ENCODE peak calls at places on chromosomes 5 and 9, in five cellular contexts. I, M, H, P and Q are unnamed samples.

GRCh38 chr5:10567181-10567591 is 3.3 kb downstream of the ANKRD33B start:
- DNase-seq in I (no peak), M (no peak), H (peak), P (no peak), Q (no peak)

GRCh38 chr5:126852104-126852531 is 75.2 kb downstream of the LMNB1 start:
- DNase-seq in I (peak), M (no peak), H (no peak), P (no peak), Q (no peak)

GRCh38 chr5:10489810-10490426 is 48.2 kb downstream of the ROPN1L start:
- DNase-seq in I (peak), M (no peak), H (no peak), P (no peak), Q (no peak)

GRCh38 chr9:4386819-4387218 is 87.0 kb upstream of the GLIS3 start:
- DNase-seq in I (peak), M (no peak), H (no peak), P (no peak), Q (peak)

GRCh38 chr5:143041-143440 is 48.3 kb upstream of the LRRC14B start:
- DNase-seq in I (no peak), M (no peak), H (no peak), P (no peak), Q (no peak)

GRCh38 chr5:153520952-153521351 is 30.5 kb downstream of the GRIA1 start:
- DNase-seq in I (peak), M (no peak), H (no peak), P (no peak), Q (no peak)

GRCh38 chr5:116502616-116503015 is 72.0 kb downstream of the SEMA6A start:
- DNase-seq in I (no peak), M (no peak), H (no peak), P (no peak), Q (no peak)

GRCh38 chr5:38410304-38410990 is 146.0 kb downstream of the LIFR start:
- DNase-seq in I (no peak), M (no peak), H (no peak), P (no peak), Q (peak)

GRCh38 chr5:159504857-159505304 is 174.6 kb upstream of the IL12B start:
- DNase-seq in I (peak), M (no peak), H (no peak), P (peak), Q (no peak)

GRCh38 chr9:11735391-11735790 is 957.8 kb upstream of the TYRP1 start:
- DNase-seq in I (peak), M (no peak), H (no peak), P (no peak), Q (no peak)

GRCh38 chr9:137724114-137724445 is 105.3 kb downstream of the EHMT1 start:
- DNase-seq in I (peak), M (peak), H (no peak), P (no peak), Q (peak)

GRCh38 chr9:122186301-122186700 is 26.6 kb downstream of the MORN5 start:
- DNase-seq in I (no peak), M (peak), H (no peak), P (no peak), Q (peak)

GRCh38 chr9:132894343-132894742 is 15.6 kb downstream of the SPACA9 start:
- DNase-seq in I (peak), M (no peak), H (no peak), P (no peak), Q (no peak)

GRCh38 chr5:10452768-10453331 is 11.2 kb downstream of the ROPN1L start:
- DNase-seq in I (peak), M (peak), H (no peak), P (no peak), Q (peak)

GRCh38 chr9:297104-297794 is 82.6 kb downstream of the DOCK8 start:
- DNase-seq in I (peak), M (no peak), H (peak), P (no peak), Q (no peak)

GRCh38 chr5:145776886-145777285 is 58.3 kb downstream of the PRELID2 start:
- DNase-seq in I (peak), M (no peak), H (no peak), P (no peak), Q (no peak)

GRCh38 chr9:134641173-134641985 is at the start of gene COL5A1:
- DNase-seq in I (peak), M (peak), H (peak), P (peak), Q (peak)

GRCh38 chr9:83056180-83056579 is 6.8 kb downstream of the RASEF start:
- DNase-seq in I (no peak), M (no peak), H (no peak), P (no peak), Q (no peak)

GRCh38 chr5:157558681-157559080 is 16.9 kb downstream of the ADAM19 start:
- DNase-seq in I (peak), M (no peak), H (no peak), P (no peak), Q (no peak)

GRCh38 chr9:114278881-114279570 is 43.9 kb upstream of the ORM1 start:
- DNase-seq in I (peak), M (peak), H (peak), P (no peak), Q (no peak)

GRCh38 chr5:685262-686171 is 7.6 kb downstream of the TPPP start:
- DNase-seq in I (no peak), M (peak), H (peak), P (no peak), Q (no peak)

GRCh38 chr9:127059648-127060365 is 62.6 kb downstream of the ANGPTL2 start:
- DNase-seq in I (no peak), M (no peak), H (peak), P (no peak), Q (no peak)

GRCh38 chr9:121772600-121773285 is 121.3 kb downstream of the DAB2IP start:
- DNase-seq in I (no peak), M (no peak), H (peak), P (peak), Q (no peak)

GRCh38 chr5:58773744-58774441 is 191.0 kb downstream of the RAB3C start:
- DNase-seq in I (no peak), M (no peak), H (no peak), P (peak), Q (no peak)

GRCh38 chr5:36198281-36198680 is 43.4 kb downstream of the NADK2 start:
- DNase-seq in I (peak), M (no peak), H (no peak), P (no peak), Q (no peak)

GRCh38 chr9:89477811-89478583 is 19.9 kb downstream of the SEMA4D start:
- DNase-seq in I (no peak), M (peak), H (no peak), P (no peak), Q (no peak)

GRCh38 chr9:129352157-129352870 is 174.3 kb upstream of the IER5L start:
- DNase-seq in I (no peak), M (peak), H (no peak), P (no peak), Q (peak)

GRCh38 chr5:77015938-77016569 is 14.2 kb upstream of the AGGF1 start:
- DNase-seq in I (peak), M (no peak), H (no peak), P (peak), Q (peak)

GRCh38 chr9:36144322-36145206 is 8.0 kb downstream of the GLIPR2 start:
- DNase-seq in I (no peak), M (no peak), H (peak), P (no peak), Q (no peak)

GRCh38 chr9:116837038-116837998 is 150.2 kb downstream of the TRIM32 start:
- DNase-seq in I (no peak), M (peak), H (no peak), P (no peak), Q (peak)

GRCh38 chr9:137764171-137764671 is 113.4 kb upstream of the CACNA1B start:
- DNase-seq in I (no peak), M (no peak), H (no peak), P (peak), Q (no peak)

GRCh38 chr9:899440-900184 is 58.1 kb downstream of the DMRT1 start:
- DNase-seq in I (no peak), M (peak), H (no peak), P (peak), Q (peak)

GRCh38 chr9:89850633-89851325 is 246.0 kb downstream of the GADD45G start:
- DNase-seq in I (peak), M (no peak), H (no peak), P (no peak), Q (no peak)

GRCh38 chr5:112823656-112824055 is 37.4 kb upstream of the SRP19 start:
- DNase-seq in I (no peak), M (no peak), H (no peak), P (no peak), Q (no peak)

GRCh38 chr5:107331312-107331711 is 339.4 kb downstream of the EFNA5 start:
- DNase-seq in I (no peak), M (no peak), H (no peak), P (no peak), Q (no peak)